ENCODE peak calls at places on chromosomes 6 and 20, in eight cellular contexts. J is upper lobe of right lung; L is spleen; F is uterus; A is A549; Z is CD4-positive, CD25-positive, alpha-beta regulatory T cell; S is effector memory CD4-positive, alpha-beta T cell; V is tibial nerve. T is an unnamed sample.

GRCh38 chr20:17558154-17558940 is 11.5 kb upstream of the DSTN start:
- DNase-seq in F (peak; percentile 67), A (peak; percentile 92), Z (no peak), L (no peak), V (no peak), S (no peak), J (no peak), T (no peak)

GRCh38 chr6:43058511-43058910 is 723 bp downstream of the MRPL2 start:
- DNase-seq in Z (no peak), A (no peak), S (no peak), F (no peak), V (no peak), J (no peak), L (no peak), T (no peak)

GRCh38 chr20:14444106-14444505 is 106.7 kb upstream of the FLRT3 start:
- DNase-seq in A (no peak), L (no peak), J (no peak), V (no peak), F (no peak), Z (no peak), S (no peak), T (no peak)

GRCh38 chr20:10920396-10920795 is 246.6 kb upstream of the JAG1 start:
- DNase-seq in S (no peak), J (no peak), F (no peak), L (no peak), Z (no peak), A (no peak), V (no peak), T (no peak)

GRCh38 chr6:110048221-110048875 is 70.2 kb downstream of the GPR6 start:
- DNase-seq in J (peak; percentile 10), Z (no peak), V (no peak), A (no peak), F (no peak), L (no peak), S (no peak), T (no peak)

GRCh38 chr6:130162421-130162820 is 60.3 kb downstream of the SAMD3 start:
- DNase-seq in S (no peak), V (no peak), A (no peak), J (no peak), F (no peak), Z (no peak), L (no peak), T (no peak)

GRCh38 chr6:121645100-121645745 is 209.8 kb downstream of the GJA1 start:
- DNase-seq in A (no peak), F (no peak), V (no peak), L (no peak), Z (no peak), J (no peak), S (no peak), T (no peak)

GRCh38 chr6:144595266-144595665 is 310.1 kb downstream of the UTRN start:
- DNase-seq in S (no peak), L (no peak), F (no peak), A (no peak), V (no peak), Z (no peak), J (no peak), T (no peak)

GRCh38 chr6:90095145-90095544 is 200.9 kb downstream of the GJA10 start:
- DNase-seq in A (no peak), F (no peak), V (no peak), Z (no peak), S (no peak), L (no peak), J (no peak), T (no peak)

GRCh38 chr6:107070686-107071085 is 42.7 kb downstream of the MTRES1 start:
- DNase-seq in V (no peak), F (no peak), A (no peak), J (no peak), Z (no peak), L (no peak), S (no peak), T (no peak)

GRCh38 chr6:143581835-143582480 is 70.4 kb upstream of the FUCA2 start:
- DNase-seq in V (no peak), Z (no peak), A (no peak), J (no peak), S (no peak), L (no peak), F (no peak), T (no peak)

DNA sequence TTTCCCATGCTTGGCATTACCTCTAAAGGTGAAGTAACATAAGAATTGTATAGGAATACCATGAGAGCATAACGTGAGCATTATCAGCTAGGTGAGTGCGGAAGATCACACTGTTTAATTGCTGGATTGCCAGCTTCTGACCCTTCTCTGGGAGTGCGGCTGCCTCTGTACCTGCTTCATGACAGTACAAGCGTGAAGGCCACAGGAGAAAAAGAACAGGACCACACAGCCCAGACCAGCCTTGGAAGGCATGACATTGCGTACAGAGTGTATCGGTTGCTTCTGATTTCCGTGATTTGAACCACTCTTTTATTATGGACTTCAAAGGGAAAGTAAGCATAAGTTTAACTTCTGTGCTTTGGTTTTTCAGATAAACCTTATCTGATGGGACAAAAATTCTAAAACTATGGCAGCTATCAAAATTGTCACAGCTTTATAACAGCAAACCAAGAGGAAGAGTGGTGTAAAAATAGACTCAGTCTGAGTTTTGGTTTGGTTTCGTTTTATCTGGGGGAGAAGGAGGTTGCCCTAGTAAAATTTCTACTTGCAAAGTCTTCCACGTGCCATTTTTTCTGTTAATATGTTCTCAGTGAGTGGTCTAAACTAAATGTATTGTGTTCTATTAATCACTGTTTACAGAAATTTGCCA is 97.4 kb downstream of the RPP40 start:
- DNase-seq in J (no peak), S (no peak), A (no peak), Z (no peak), V (no peak), F (no peak), L (no peak), T (no peak)
- H3K4me1 ChIP-seq in J (peaks cover 13% of the 10 kb centered on the region), S (no peaks in the 10 kb centered on the region), A (peaks cover 5% of the 10 kb centered on the region), Z (peaks cover 13% of the 10 kb centered on the region), V (no peaks in the 10 kb centered on the region), F (peaks cover 9% of the 10 kb centered on the region), L (peaks cover 9% of the 10 kb centered on the region), T (no peaks in the 10 kb centered on the region)

GRCh38 chr6:123000244-123000770 is 4.3 kb downstream of the CLVS2 start:
- DNase-seq in J (no peak), F (no peak), Z (no peak), S (no peak), V (no peak), A (no peak), L (no peak), T (no peak)
- H3K4me3 ChIP-seq in J (no peak overlapping the region), F (no peak overlapping the region), Z (no peak overlapping the region), S (no peak overlapping the region), V (no peak overlapping the region), A (no peak overlapping the region), L (no peak overlapping the region), T (no peak overlapping the region)

GRCh38 chr6:52554684-52555280 is 22.1 kb downstream of the TRAM2 start:
- DNase-seq in L (no peak), Z (no peak), S (no peak), A (no peak), J (no peak), V (no peak), F (no peak), T (no peak)
- H3K4me1 ChIP-seq in L (peaks cover 9% of the 10 kb centered on the region), Z (no peaks in the 10 kb centered on the region), S (no peaks in the 10 kb centered on the region), A (peaks cover 49% of the 10 kb centered on the region), J (peaks cover 49% of the 10 kb centered on the region), V (peaks cover 17% of the 10 kb centered on the region), F (peaks cover 14% of the 10 kb centered on the region), T (no peaks in the 10 kb centered on the region)

DNA sequence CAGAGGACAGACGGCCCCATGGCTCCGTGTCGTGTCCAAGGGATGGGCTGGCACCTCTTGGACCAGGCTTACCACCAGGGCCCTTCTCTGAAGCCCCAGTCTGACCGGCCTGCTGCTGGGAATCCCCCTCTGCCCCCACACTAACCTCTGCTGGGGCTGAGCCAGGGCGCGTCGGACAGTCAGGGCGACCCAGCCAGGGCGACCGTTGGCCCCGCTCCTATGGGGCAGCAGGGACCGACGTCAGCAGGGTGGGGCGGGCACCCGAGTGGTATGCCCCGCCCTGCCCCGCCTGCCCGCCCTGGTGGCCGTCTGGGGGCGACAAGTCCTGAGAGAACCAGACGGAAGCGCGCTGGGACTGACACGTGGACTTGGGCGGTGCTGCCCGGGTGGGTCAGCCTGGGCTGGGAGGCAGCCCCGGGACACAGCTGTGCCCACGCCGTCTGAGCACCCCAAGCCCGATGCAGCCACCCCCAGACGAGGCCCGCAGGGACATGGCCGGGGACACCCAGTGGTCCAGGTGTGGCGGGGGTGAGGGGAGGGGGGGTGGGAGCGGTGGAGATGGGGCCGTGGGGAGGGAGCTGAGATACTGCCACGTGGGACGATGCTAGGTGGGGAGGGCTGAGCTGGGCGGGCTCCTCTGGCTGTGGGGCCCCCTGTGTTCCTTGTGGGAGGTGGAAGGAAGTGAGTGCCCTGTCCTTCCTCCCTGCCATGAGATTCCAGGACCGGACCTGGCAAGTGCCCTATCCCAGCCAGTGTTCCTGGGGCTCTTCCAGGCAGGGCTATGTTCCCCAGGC is at the start of gene SLC17A9:
- DNase-seq in S (peak; percentile 29), L (peak; percentile 94), F (peak; percentile 38), J (peak; percentile 93), A (no peak), V (peak; percentile 34), Z (peak; percentile 55), T (peak; percentile 83)
- H3K4me3 ChIP-seq in S (peak within 1 kb of the TSS; percentile 37), L (peak within 1 kb of the TSS; percentile 25), F (peak within 1 kb of the TSS; percentile 20), J (peak within 1 kb of the TSS; percentile 39), A (no peak within 1 kb of the TSS), V (peak within 1 kb of the TSS; percentile 38), Z (peak within 1 kb of the TSS; percentile 26), T (peak within 1 kb of the TSS; percentile 35)

DNA sequence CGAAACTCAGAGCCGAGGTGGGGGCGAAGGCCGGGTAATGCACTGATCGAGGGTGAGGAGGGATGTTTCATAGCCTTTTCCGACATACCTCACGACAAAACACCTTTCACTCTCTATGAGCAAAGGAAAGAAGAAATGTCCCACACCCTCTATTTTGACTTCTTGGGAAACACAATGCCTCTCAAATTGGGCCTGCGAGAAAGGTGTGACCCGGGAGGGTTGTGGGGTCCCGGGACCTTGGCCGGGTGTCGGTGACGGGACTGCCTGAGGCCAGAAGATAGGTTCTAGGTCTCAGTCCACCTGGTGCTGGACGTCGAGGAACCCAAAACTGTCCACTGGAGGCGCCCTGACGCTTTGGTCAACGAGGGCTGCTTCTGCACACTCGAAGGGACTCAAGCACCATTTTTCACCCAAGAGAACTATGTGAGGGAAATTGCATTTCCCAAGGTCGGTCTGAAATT is 41.1 kb upstream of the OSTM1 start:
- DNase-seq in S (no peak), A (peak; percentile 63), J (peak; percentile 76), Z (no peak), F (no peak), L (peak; percentile 81), V (no peak), T (peak; percentile 69)
- H3K4me1 ChIP-seq in S (peaks cover 41% of the 10 kb centered on the region), A (peaks cover 3% of the 10 kb centered on the region), J (peaks cover 45% of the 10 kb centered on the region), Z (peaks cover 61% of the 10 kb centered on the region), F (no peaks in the 10 kb centered on the region), L (peaks cover 47% of the 10 kb centered on the region), V (peaks cover 48% of the 10 kb centered on the region), T (no peaks in the 10 kb centered on the region)

GRCh38 chr6:44263357-44264100 is 1.8 kb downstream of the NFKBIE start:
- DNase-seq in A (peak; percentile 33), Z (peak; percentile 49), S (peak; percentile 56), V (no peak), J (no peak), F (no peak), L (peak; percentile 83), T (no peak)
- H3K4me3 ChIP-seq in A (peak overlapping the region; percentile 81), Z (peak overlapping the region; percentile 91), S (peak overlapping the region; percentile 93), V (peak overlapping the region; percentile 88), J (peak overlapping the region; percentile 89), F (no peak overlapping the region), L (peak overlapping the region; percentile 94), T (peak overlapping the region; percentile 67)

GRCh38 chr6:15429146-15430110 is 183.6 kb downstream of the JARID2 start:
- DNase-seq in F (no peak), J (no peak), Z (no peak), V (no peak), A (no peak), S (no peak), L (no peak), T (no peak)
- H3K4me1 ChIP-seq in F (no peaks in the 10 kb centered on the region), J (peaks cover 62% of the 10 kb centered on the region), Z (peaks cover 31% of the 10 kb centered on the region), V (peaks cover 27% of the 10 kb centered on the region), A (peaks cover 28% of the 10 kb centered on the region), S (peaks cover 19% of the 10 kb centered on the region), L (peaks cover 51% of the 10 kb centered on the region), T (peaks cover 24% of the 10 kb centered on the region)

GRCh38 chr6:53440331-53440730 is 91.6 kb upstream of the ELOVL5 start:
- DNase-seq in F (no peak), Z (no peak), L (no peak), J (no peak), A (no peak), V (no peak), S (no peak), T (no peak)
- H3K4me3 ChIP-seq in F (no peak overlapping the region), Z (no peak overlapping the region), L (no peak overlapping the region), J (no peak overlapping the region), A (no peak overlapping the region), V (no peak overlapping the region), S (no peak overlapping the region), T (no peak overlapping the region)